ENCODE peak calls at places on chromosomes 13 and 19, in eight cellular contexts. One of them, this sample, is unnamed.

GRCh38 chr13:46124531-46124966 is 19.7 kb upstream of the CPB2 start:
- DNase-seq in sciatic nerve: no peak
- DNase-seq in activated naive CD4-positive, alpha-beta T cell: no peak
- DNase-seq in activated naive CD8-positive, alpha-beta T cell treated with anti-CD3 and anti-CD28 coated beads, Interleukin-2, amount 10 ng/mL, durations not matched to agents 7 days and 5 days: no peak
- DNase-seq in germinal center: peak
- DNase-seq in LHCN-M2: no peak
- DNase-seq in brain microvascular endothelial cell: no peak
- DNase-seq in ovary: no peak
- DNase-seq in this sample: no peak

GRCh38 chr13:104297075-104297474 is 1230.9 kb upstream of the SLC10A2 start:
- DNase-seq in brain microvascular endothelial cell: no peak
- DNase-seq in ovary: no peak
- DNase-seq in activated naive CD8-positive, alpha-beta T cell treated with anti-CD3 and anti-CD28 coated beads, Interleukin-2, amount 10 ng/mL, durations not matched to agents 7 days and 5 days: no peak
- DNase-seq in activated naive CD4-positive, alpha-beta T cell: no peak
- DNase-seq in LHCN-M2: no peak
- DNase-seq in sciatic nerve: no peak
- DNase-seq in germinal center: no peak
- DNase-seq in this sample: no peak

GRCh38 chr19:42487025-42487797 is 41.1 kb downstream of the CEACAM1 start:
- DNase-seq in ovary: no peak
- DNase-seq in brain microvascular endothelial cell: no peak
- DNase-seq in activated naive CD8-positive, alpha-beta T cell treated with anti-CD3 and anti-CD28 coated beads, Interleukin-2, amount 10 ng/mL, durations not matched to agents 7 days and 5 days: no peak
- DNase-seq in activated naive CD4-positive, alpha-beta T cell: no peak
- DNase-seq in sciatic nerve: no peak
- DNase-seq in germinal center: no peak
- DNase-seq in LHCN-M2: no peak
- DNase-seq in this sample: no peak

GRCh38 chr19:39531834-39532232 is 819 bp downstream of the EID2B start:
- DNase-seq in activated naive CD8-positive, alpha-beta T cell treated with anti-CD3 and anti-CD28 coated beads, Interleukin-2, amount 10 ng/mL, durations not matched to agents 7 days and 5 days: no peak
- DNase-seq in activated naive CD4-positive, alpha-beta T cell: no peak
- DNase-seq in ovary: no peak
- DNase-seq in sciatic nerve: peak
- DNase-seq in germinal center: no peak
- DNase-seq in brain microvascular endothelial cell: no peak
- DNase-seq in LHCN-M2: no peak
- DNase-seq in this sample: no peak

GRCh38 chr13:34990399-34991224 is 48.5 kb downstream of the NBEA start:
- DNase-seq in LHCN-M2: no peak
- DNase-seq in germinal center: no peak
- DNase-seq in ovary: no peak
- DNase-seq in sciatic nerve: no peak
- DNase-seq in brain microvascular endothelial cell: no peak
- DNase-seq in activated naive CD8-positive, alpha-beta T cell treated with anti-CD3 and anti-CD28 coated beads, Interleukin-2, amount 10 ng/mL, durations not matched to agents 7 days and 5 days: no peak
- DNase-seq in activated naive CD4-positive, alpha-beta T cell: no peak
- DNase-seq in this sample: no peak

GRCh38 chr13:80787604-80788003 is 446.7 kb upstream of the SPRY2 start:
- DNase-seq in brain microvascular endothelial cell: no peak
- DNase-seq in ovary: no peak
- DNase-seq in germinal center: no peak
- DNase-seq in LHCN-M2: no peak
- DNase-seq in activated naive CD4-positive, alpha-beta T cell: no peak
- DNase-seq in sciatic nerve: no peak
- DNase-seq in activated naive CD8-positive, alpha-beta T cell treated with anti-CD3 and anti-CD28 coated beads, Interleukin-2, amount 10 ng/mL, durations not matched to agents 7 days and 5 days: no peak
- DNase-seq in this sample: no peak

GRCh38 chr13:34810996-34811395 is 131.1 kb upstream of the NBEA start:
- DNase-seq in LHCN-M2: no peak
- DNase-seq in ovary: no peak
- DNase-seq in activated naive CD4-positive, alpha-beta T cell: no peak
- DNase-seq in sciatic nerve: no peak
- DNase-seq in brain microvascular endothelial cell: no peak
- DNase-seq in activated naive CD8-positive, alpha-beta T cell treated with anti-CD3 and anti-CD28 coated beads, Interleukin-2, amount 10 ng/mL, durations not matched to agents 7 days and 5 days: no peak
- DNase-seq in germinal center: no peak
- DNase-seq in this sample: no peak

GRCh38 chr13:21016487-21016886 is 44.9 kb downstream of the LATS2 start:
- DNase-seq in germinal center: no peak
- DNase-seq in sciatic nerve: no peak
- DNase-seq in activated naive CD4-positive, alpha-beta T cell: no peak
- DNase-seq in brain microvascular endothelial cell: no peak
- DNase-seq in activated naive CD8-positive, alpha-beta T cell treated with anti-CD3 and anti-CD28 coated beads, Interleukin-2, amount 10 ng/mL, durations not matched to agents 7 days and 5 days: no peak
- DNase-seq in LHCN-M2: no peak
- DNase-seq in ovary: peak
- DNase-seq in this sample: no peak

GRCh38 chr19:4972509-4973230 is 3.8 kb downstream of the KDM4B start:
- DNase-seq in activated naive CD4-positive, alpha-beta T cell: no peak
- DNase-seq in activated naive CD8-positive, alpha-beta T cell treated with anti-CD3 and anti-CD28 coated beads, Interleukin-2, amount 10 ng/mL, durations not matched to agents 7 days and 5 days: no peak
- DNase-seq in germinal center: no peak
- DNase-seq in ovary: no peak
- DNase-seq in sciatic nerve: no peak
- DNase-seq in LHCN-M2: peak
- DNase-seq in brain microvascular endothelial cell: no peak
- DNase-seq in this sample: peak

GRCh38 chr19:46661735-46662592 is 982 bp upstream of the DACT3 start:
- DNase-seq in brain microvascular endothelial cell: peak
- DNase-seq in germinal center: peak
- DNase-seq in activated naive CD8-positive, alpha-beta T cell treated with anti-CD3 and anti-CD28 coated beads, Interleukin-2, amount 10 ng/mL, durations not matched to agents 7 days and 5 days: peak
- DNase-seq in sciatic nerve: peak
- DNase-seq in ovary: peak
- DNase-seq in activated naive CD4-positive, alpha-beta T cell: peak
- DNase-seq in LHCN-M2: peak
- DNase-seq in this sample: peak

GRCh38 chr19:33441277-33441699 is 67.8 kb downstream of the CEBPG start:
- DNase-seq in activated naive CD8-positive, alpha-beta T cell treated with anti-CD3 and anti-CD28 coated beads, Interleukin-2, amount 10 ng/mL, durations not matched to agents 7 days and 5 days: peak
- DNase-seq in activated naive CD4-positive, alpha-beta T cell: no peak
- DNase-seq in germinal center: no peak
- DNase-seq in ovary: no peak
- DNase-seq in brain microvascular endothelial cell: no peak
- DNase-seq in sciatic nerve: peak
- DNase-seq in LHCN-M2: no peak
- DNase-seq in this sample: no peak

GRCh38 chr13:26561636-26562537 is 4.4 kb downstream of the WASF3 start:
- DNase-seq in LHCN-M2: peak
- DNase-seq in germinal center: no peak
- DNase-seq in activated naive CD8-positive, alpha-beta T cell treated with anti-CD3 and anti-CD28 coated beads, Interleukin-2, amount 10 ng/mL, durations not matched to agents 7 days and 5 days: no peak
- DNase-seq in sciatic nerve: no peak
- DNase-seq in brain microvascular endothelial cell: peak
- DNase-seq in ovary: no peak
- DNase-seq in activated naive CD4-positive, alpha-beta T cell: no peak
- DNase-seq in this sample: no peak

GRCh38 chr19:5246554-5247155 is 94.0 kb downstream of the PTPRS start:
- DNase-seq in ovary: no peak
- DNase-seq in sciatic nerve: no peak
- DNase-seq in activated naive CD4-positive, alpha-beta T cell: no peak
- DNase-seq in LHCN-M2: no peak
- DNase-seq in germinal center: no peak
- DNase-seq in activated naive CD8-positive, alpha-beta T cell treated with anti-CD3 and anti-CD28 coated beads, Interleukin-2, amount 10 ng/mL, durations not matched to agents 7 days and 5 days: no peak
- DNase-seq in brain microvascular endothelial cell: no peak
- DNase-seq in this sample: no peak

GRCh38 chr19:17109962-17110598 is 34.5 kb downstream of the MYO9B start:
- DNase-seq in germinal center: peak
- DNase-seq in brain microvascular endothelial cell: no peak
- DNase-seq in sciatic nerve: peak
- DNase-seq in ovary: no peak
- DNase-seq in LHCN-M2: no peak
- DNase-seq in activated naive CD8-positive, alpha-beta T cell treated with anti-CD3 and anti-CD28 coated beads, Interleukin-2, amount 10 ng/mL, durations not matched to agents 7 days and 5 days: peak
- DNase-seq in activated naive CD4-positive, alpha-beta T cell: no peak
- DNase-seq in this sample: no peak

GRCh38 chr19:35427187-35427586 is 20.9 kb upstream of the FFAR2 start:
- DNase-seq in activated naive CD4-positive, alpha-beta T cell: no peak
- DNase-seq in brain microvascular endothelial cell: no peak
- DNase-seq in sciatic nerve: no peak
- DNase-seq in germinal center: no peak
- DNase-seq in activated naive CD8-positive, alpha-beta T cell treated with anti-CD3 and anti-CD28 coated beads, Interleukin-2, amount 10 ng/mL, durations not matched to agents 7 days and 5 days: no peak
- DNase-seq in ovary: no peak
- DNase-seq in LHCN-M2: no peak
- DNase-seq in this sample: no peak

GRCh38 chr19:869245-870177 is 10.0 kb downstream of the CFD start:
- DNase-seq in LHCN-M2: peak
- DNase-seq in activated naive CD4-positive, alpha-beta T cell: no peak
- DNase-seq in ovary: peak
- DNase-seq in sciatic nerve: peak
- DNase-seq in activated naive CD8-positive, alpha-beta T cell treated with anti-CD3 and anti-CD28 coated beads, Interleukin-2, amount 10 ng/mL, durations not matched to agents 7 days and 5 days: no peak
- DNase-seq in germinal center: no peak
- DNase-seq in brain microvascular endothelial cell: peak
- DNase-seq in this sample: peak

GRCh38 chr19:3161453-3161852 is 17.1 kb upstream of the S1PR4 start:
- DNase-seq in germinal center: no peak
- DNase-seq in activated naive CD4-positive, alpha-beta T cell: no peak
- DNase-seq in sciatic nerve: no peak
- DNase-seq in brain microvascular endothelial cell: peak
- DNase-seq in ovary: no peak
- DNase-seq in LHCN-M2: peak
- DNase-seq in activated naive CD8-positive, alpha-beta T cell treated with anti-CD3 and anti-CD28 coated beads, Interleukin-2, amount 10 ng/mL, durations not matched to agents 7 days and 5 days: no peak
- DNase-seq in this sample: no peak

GRCh38 chr13:106561551-106562170 is 6.3 kb downstream of the ARGLU1 start:
- DNase-seq in activated naive CD4-positive, alpha-beta T cell: no peak
- DNase-seq in ovary: no peak
- DNase-seq in germinal center: peak
- DNase-seq in sciatic nerve: no peak
- DNase-seq in LHCN-M2: no peak
- DNase-seq in brain microvascular endothelial cell: peak
- DNase-seq in activated naive CD8-positive, alpha-beta T cell treated with anti-CD3 and anti-CD28 coated beads, Interleukin-2, amount 10 ng/mL, durations not matched to agents 7 days and 5 days: no peak
- DNase-seq in this sample: no peak

GRCh38 chr13:50643055-50643454 is 200.4 kb downstream of the DLEU7 start:
- DNase-seq in LHCN-M2: no peak
- DNase-seq in activated naive CD8-positive, alpha-beta T cell treated with anti-CD3 and anti-CD28 coated beads, Interleukin-2, amount 10 ng/mL, durations not matched to agents 7 days and 5 days: no peak
- DNase-seq in ovary: no peak
- DNase-seq in sciatic nerve: no peak
- DNase-seq in activated naive CD4-positive, alpha-beta T cell: no peak
- DNase-seq in germinal center: no peak
- DNase-seq in brain microvascular endothelial cell: no peak
- DNase-seq in this sample: no peak

GRCh38 chr13:20713751-20714150 is 10.3 kb downstream of the IL17D start:
- DNase-seq in germinal center: no peak
- DNase-seq in brain microvascular endothelial cell: peak
- DNase-seq in activated naive CD8-positive, alpha-beta T cell treated with anti-CD3 and anti-CD28 coated beads, Interleukin-2, amount 10 ng/mL, durations not matched to agents 7 days and 5 days: no peak
- DNase-seq in sciatic nerve: no peak
- DNase-seq in LHCN-M2: peak
- DNase-seq in activated naive CD4-positive, alpha-beta T cell: no peak
- DNase-seq in ovary: no peak
- DNase-seq in this sample: no peak

GRCh38 chr19:11418518-11419506 is at the start of gene RGL3:
- DNase-seq in sciatic nerve: no peak
- DNase-seq in LHCN-M2: no peak
- DNase-seq in brain microvascular endothelial cell: no peak
- DNase-seq in ovary: no peak
- DNase-seq in activated naive CD8-positive, alpha-beta T cell treated with anti-CD3 and anti-CD28 coated beads, Interleukin-2, amount 10 ng/mL, durations not matched to agents 7 days and 5 days: no peak
- DNase-seq in activated naive CD4-positive, alpha-beta T cell: no peak
- DNase-seq in germinal center: no peak
- DNase-seq in this sample: no peak

GRCh38 chr13:33644607-33645543 is 173.1 kb upstream of the RFC3 start:
- DNase-seq in activated naive CD8-positive, alpha-beta T cell treated with anti-CD3 and anti-CD28 coated beads, Interleukin-2, amount 10 ng/mL, durations not matched to agents 7 days and 5 days: no peak
- DNase-seq in brain microvascular endothelial cell: no peak
- DNase-seq in ovary: no peak
- DNase-seq in LHCN-M2: peak
- DNase-seq in activated naive CD4-positive, alpha-beta T cell: no peak
- DNase-seq in sciatic nerve: no peak
- DNase-seq in germinal center: no peak
- DNase-seq in this sample: no peak

GRCh38 chr19:8641908-8642547 is 11.6 kb downstream of the NFILZ start:
- DNase-seq in sciatic nerve: no peak
- DNase-seq in brain microvascular endothelial cell: peak
- DNase-seq in activated naive CD8-positive, alpha-beta T cell treated with anti-CD3 and anti-CD28 coated beads, Interleukin-2, amount 10 ng/mL, durations not matched to agents 7 days and 5 days: no peak
- DNase-seq in germinal center: peak
- DNase-seq in LHCN-M2: peak
- DNase-seq in ovary: no peak
- DNase-seq in activated naive CD4-positive, alpha-beta T cell: no peak
- DNase-seq in this sample: peak

GRCh38 chr19:16325161-16325527 is 518 bp downstream of the KLF2 start:
- DNase-seq in ovary: peak
- DNase-seq in activated naive CD4-positive, alpha-beta T cell: peak
- DNase-seq in germinal center: peak
- DNase-seq in sciatic nerve: peak
- DNase-seq in activated naive CD8-positive, alpha-beta T cell treated with anti-CD3 and anti-CD28 coated beads, Interleukin-2, amount 10 ng/mL, durations not matched to agents 7 days and 5 days: peak
- DNase-seq in LHCN-M2: peak
- DNase-seq in brain microvascular endothelial cell: no peak
- DNase-seq in this sample: no peak

GRCh38 chr13:48121733-48122132 is 26.8 kb upstream of the MED4 start:
- DNase-seq in LHCN-M2: no peak
- DNase-seq in activated naive CD4-positive, alpha-beta T cell: no peak
- DNase-seq in sciatic nerve: no peak
- DNase-seq in brain microvascular endothelial cell: no peak
- DNase-seq in activated naive CD8-positive, alpha-beta T cell treated with anti-CD3 and anti-CD28 coated beads, Interleukin-2, amount 10 ng/mL, durations not matched to agents 7 days and 5 days: no peak
- DNase-seq in ovary: no peak
- DNase-seq in germinal center: no peak
- DNase-seq in this sample: no peak

GRCh38 chr13:76828316-76828741 is 57.9 kb downstream of the KCTD12 start:
- DNase-seq in activated naive CD4-positive, alpha-beta T cell: no peak
- DNase-seq in germinal center: no peak
- DNase-seq in ovary: no peak
- DNase-seq in sciatic nerve: no peak
- DNase-seq in LHCN-M2: peak
- DNase-seq in brain microvascular endothelial cell: no peak
- DNase-seq in activated naive CD8-positive, alpha-beta T cell treated with anti-CD3 and anti-CD28 coated beads, Interleukin-2, amount 10 ng/mL, durations not matched to agents 7 days and 5 days: no peak
- DNase-seq in this sample: no peak

GRCh38 chr19:45506246-45506990 is 861 bp upstream of the VASP start:
- DNase-seq in brain microvascular endothelial cell: peak
- DNase-seq in ovary: peak
- DNase-seq in sciatic nerve: peak
- DNase-seq in activated naive CD4-positive, alpha-beta T cell: peak
- DNase-seq in germinal center: peak
- DNase-seq in activated naive CD8-positive, alpha-beta T cell treated with anti-CD3 and anti-CD28 coated beads, Interleukin-2, amount 10 ng/mL, durations not matched to agents 7 days and 5 days: peak
- DNase-seq in LHCN-M2: peak
- DNase-seq in this sample: peak

GRCh38 chr19:34964598-34964997 is 569 bp upstream of the ZNF792 start:
- DNase-seq in ovary: no peak
- DNase-seq in activated naive CD4-positive, alpha-beta T cell: no peak
- DNase-seq in germinal center: no peak
- DNase-seq in sciatic nerve: no peak
- DNase-seq in LHCN-M2: no peak
- DNase-seq in brain microvascular endothelial cell: no peak
- DNase-seq in activated naive CD8-positive, alpha-beta T cell treated with anti-CD3 and anti-CD28 coated beads, Interleukin-2, amount 10 ng/mL, durations not matched to agents 7 days and 5 days: no peak
- DNase-seq in this sample: no peak

GRCh38 chr13:38979891-38980627 is 10.6 kb downstream of the STOML3 start:
- DNase-seq in activated naive CD4-positive, alpha-beta T cell: no peak
- DNase-seq in germinal center: no peak
- DNase-seq in activated naive CD8-positive, alpha-beta T cell treated with anti-CD3 and anti-CD28 coated beads, Interleukin-2, amount 10 ng/mL, durations not matched to agents 7 days and 5 days: no peak
- DNase-seq in brain microvascular endothelial cell: no peak
- DNase-seq in LHCN-M2: peak
- DNase-seq in ovary: no peak
- DNase-seq in sciatic nerve: no peak
- DNase-seq in this sample: no peak

GRCh38 chr19:39951686-39952085 is 17.3 kb upstream of the FCGBP start:
- DNase-seq in germinal center: no peak
- DNase-seq in LHCN-M2: peak
- DNase-seq in ovary: no peak
- DNase-seq in sciatic nerve: no peak
- DNase-seq in activated naive CD8-positive, alpha-beta T cell treated with anti-CD3 and anti-CD28 coated beads, Interleukin-2, amount 10 ng/mL, durations not matched to agents 7 days and 5 days: no peak
- DNase-seq in activated naive CD4-positive, alpha-beta T cell: no peak
- DNase-seq in brain microvascular endothelial cell: peak
- DNase-seq in this sample: peak

GRCh38 chr13:111361873-111362648 is 41.6 kb downstream of the TEX29 start:
- DNase-seq in activated naive CD8-positive, alpha-beta T cell treated with anti-CD3 and anti-CD28 coated beads, Interleukin-2, amount 10 ng/mL, durations not matched to agents 7 days and 5 days: no peak
- DNase-seq in ovary: no peak
- DNase-seq in germinal center: no peak
- DNase-seq in brain microvascular endothelial cell: no peak
- DNase-seq in sciatic nerve: no peak
- DNase-seq in activated naive CD4-positive, alpha-beta T cell: no peak
- DNase-seq in LHCN-M2: no peak
- DNase-seq in this sample: no peak

GRCh38 chr13:59677966-59678814 is 485.5 kb downstream of the DIAPH3 start:
- DNase-seq in LHCN-M2: peak
- DNase-seq in germinal center: peak
- DNase-seq in activated naive CD4-positive, alpha-beta T cell: no peak
- DNase-seq in activated naive CD8-positive, alpha-beta T cell treated with anti-CD3 and anti-CD28 coated beads, Interleukin-2, amount 10 ng/mL, durations not matched to agents 7 days and 5 days: no peak
- DNase-seq in sciatic nerve: no peak
- DNase-seq in ovary: no peak
- DNase-seq in brain microvascular endothelial cell: peak
- DNase-seq in this sample: peak

GRCh38 chr13:30466841-30467252 is 1.1 kb upstream of the HMGB1 start:
- DNase-seq in brain microvascular endothelial cell: no peak
- DNase-seq in germinal center: peak
- DNase-seq in LHCN-M2: peak
- DNase-seq in ovary: no peak
- DNase-seq in activated naive CD8-positive, alpha-beta T cell treated with anti-CD3 and anti-CD28 coated beads, Interleukin-2, amount 10 ng/mL, durations not matched to agents 7 days and 5 days: no peak
- DNase-seq in activated naive CD4-positive, alpha-beta T cell: no peak
- DNase-seq in sciatic nerve: no peak
- DNase-seq in this sample: no peak

GRCh38 chr19:16518061-16518460 is 21.9 kb downstream of the C19orf44 start:
- DNase-seq in brain microvascular endothelial cell: no peak
- DNase-seq in ovary: no peak
- DNase-seq in activated naive CD4-positive, alpha-beta T cell: no peak
- DNase-seq in sciatic nerve: no peak
- DNase-seq in activated naive CD8-positive, alpha-beta T cell treated with anti-CD3 and anti-CD28 coated beads, Interleukin-2, amount 10 ng/mL, durations not matched to agents 7 days and 5 days: no peak
- DNase-seq in germinal center: no peak
- DNase-seq in LHCN-M2: no peak
- DNase-seq in this sample: no peak